ENCODE peak calls at places on chromosomes 13 and 19, in seven cellular contexts. A, P, J, Z, C, R and L are unnamed samples.
A peak's percentile ranks its signal among the peaks of the same experiment; 100 is the strongest.

GRCh38 chr19:33639034-33639681 is 17.4 kb downstream of the CHST8 start:
- DNase-seq in Z (no peak), J (no peak), P (no peak), R (no peak), A (no peak), C (no peak), L (no peak)

GRCh38 chr19:33521480-33522370 is at the start of gene PEPD:
- DNase-seq in C (peak; percentile 76), Z (peak; percentile 71), R (peak; percentile 79), A (peak; percentile 89), P (peak; percentile 96), J (peak; percentile 83), L (peak; percentile 84)

GRCh38 chr19:48997972-48998371 is 4.3 kb downstream of the RUVBL2 start:
- DNase-seq in R (peak; percentile 63), Z (no peak), C (peak; percentile 62), J (peak; percentile 73), P (peak; percentile 74), A (peak; percentile 47), L (no peak)

GRCh38 chr19:35742121-35742724 is at the start of gene IGFLR1:
- DNase-seq in Z (no peak), R (no peak), C (no peak), A (no peak), P (no peak), J (no peak), L (no peak)

GRCh38 chr19:28170066-28170465 is 1042.9 kb downstream of the UQCRFS1 start:
- DNase-seq in A (no peak), J (no peak), Z (no peak), C (no peak), R (no peak), P (no peak), L (no peak)

GRCh38 chr13:42991892-42992584 is at the start of gene EPSTI1:
- DNase-seq in J (no peak), P (peak; percentile 84), C (no peak), A (peak; percentile 77), Z (peak; percentile 55), R (peak; percentile 7), L (no peak)

GRCh38 chr13:62931901-62932883 is 1516.5 kb upstream of the PCDH20 start:
- DNase-seq in Z (peak; percentile 1), J (no peak), P (peak; percentile 48), A (no peak), C (no peak), R (peak; percentile 33), L (no peak)

GRCh38 chr13:110287031-110287828 is 19.7 kb downstream of the COL4A1 start:
- DNase-seq in Z (peak; percentile 68), R (no peak), A (no peak), C (no peak), P (no peak), J (no peak), L (peak; percentile 93)

GRCh38 chr13:27170221-27170520 is 1.4 kb downstream of the USP12 start:
- DNase-seq in R (peak; percentile 63), A (no peak), J (no peak), C (no peak), P (no peak), Z (peak; percentile 78), L (peak; percentile 72)

GRCh38 chr19:23561341-23561740 is 125.7 kb downstream of the ZNF675 start:
- DNase-seq in A (no peak), R (peak; percentile 43), Z (no peak), P (no peak), J (no peak), C (no peak), L (peak; percentile 45)

GRCh38 chr13:71464673-71465072 is 402.3 kb downstream of the DACH1 start:
- DNase-seq in Z (peak; percentile 1), A (peak; percentile 42), R (no peak), C (no peak), J (no peak), P (no peak), L (no peak)

GRCh38 chr13:93002071-93002470 is 224.5 kb upstream of the GPC6 start:
- DNase-seq in A (no peak), Z (peak; percentile 25), P (peak; percentile 4), C (no peak), J (no peak), R (no peak), L (no peak)

GRCh38 chr19:18185538-18185937 is 7.5 kb upstream of the MPV17L2 start:
- DNase-seq in R (no peak), J (no peak), A (no peak), P (no peak), C (no peak), Z (no peak), L (no peak)

GRCh38 chr13:30908416-30908980 is 2.4 kb downstream of the MEDAG start:
- DNase-seq in R (no peak), J (no peak), A (peak; percentile 75), Z (peak; percentile 72), C (no peak), P (peak; percentile 79), L (no peak)

GRCh38 chr13:30905932-30906383 is at the start of gene MEDAG:
- DNase-seq in C (no peak), R (no peak), J (no peak), A (peak; percentile 85), Z (peak; percentile 76), P (peak; percentile 96), L (no peak)

GRCh38 chr13:30904043-30904442 is 2.0 kb upstream of the MEDAG start:
- DNase-seq in P (no peak), R (no peak), Z (no peak), A (no peak), J (no peak), C (no peak), L (no peak)

GRCh38 chr13:30907167-30907761 is 1.2 kb downstream of the MEDAG start:
- DNase-seq in R (no peak), Z (peak; percentile 45), C (no peak), A (peak; percentile 77), P (peak; percentile 75), J (peak; percentile 6), L (no peak)

DNA sequence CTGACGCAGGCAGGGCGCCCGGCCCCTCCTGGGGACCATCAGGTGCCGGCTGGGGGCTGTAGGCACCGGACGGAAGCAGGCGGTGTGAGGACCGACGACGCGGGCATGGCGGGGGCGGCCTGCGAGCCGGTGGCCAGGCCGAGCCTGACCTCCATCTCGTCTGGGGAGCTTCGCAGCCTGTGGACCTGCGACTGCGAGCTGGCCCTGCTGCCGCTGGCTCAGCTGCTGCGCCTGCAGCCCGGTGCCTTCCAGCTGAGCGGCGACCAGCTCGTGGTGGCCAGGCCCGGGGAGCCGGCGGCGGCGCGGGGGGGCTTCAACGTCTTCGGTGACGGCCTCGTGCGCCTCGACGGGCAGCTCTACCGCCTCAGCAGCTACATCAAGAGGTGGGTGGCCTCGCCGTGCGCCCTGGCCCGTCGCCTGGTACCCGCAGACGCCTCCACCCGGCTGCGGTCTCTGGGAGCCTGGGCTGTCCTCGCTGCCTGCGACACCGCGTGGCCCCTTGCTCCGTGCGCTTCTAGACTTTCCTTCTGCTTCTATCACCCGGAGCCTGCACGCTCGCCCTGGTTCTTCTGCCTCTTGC is 430 bp downstream of the MEDAG start:
- DNase-seq in R (no peak), Z (peak; percentile 17), P (peak; percentile 70), A (peak; percentile 48), J (no peak), C (no peak), L (no peak)
- TF ChIP-seq EZH2 in R (no peak), Z (no peak), P (no peak), A (no peak), J (no peak), C (no peak), L (no peak)

GRCh38 chr13:49219647-49220034 is 497 bp upstream of the MLNR start:
- DNase-seq in C (no peak), J (peak; percentile 43), Z (no peak), P (no peak), A (peak; percentile 15), R (no peak), L (no peak)

GRCh38 chr13:49216334-49216733 is 3.8 kb upstream of the MLNR start:
- DNase-seq in C (no peak), Z (no peak), R (no peak), P (no peak), J (no peak), A (no peak), L (no peak)

GRCh38 chr13:49220035-49220855 is at the start of gene MLNR:
- DNase-seq in J (peak; percentile 39), C (no peak), P (peak; percentile 52), Z (peak; percentile 17), A (peak; percentile 14), R (no peak), L (no peak)

GRCh38 chr13:49218493-49219051 is 1.6 kb upstream of the MLNR start:
- DNase-seq in C (no peak), P (peak; percentile 36), R (no peak), Z (no peak), A (no peak), J (no peak), L (no peak)

GRCh38 chr13:49217962-49218492 is 2.1 kb upstream of the MLNR start:
- DNase-seq in C (no peak), A (no peak), R (no peak), P (no peak), J (no peak), Z (no peak), L (no peak)
- TF ChIP-seq EZH2 in C (no peak), A (no peak), R (no peak), P (no peak), J (no peak), Z (no peak), L (no peak)

GRCh38 chr19:7788178-7788932 is 25.3 kb downstream of the CLEC4M start:
- DNase-seq in C (no peak), Z (no peak), J (no peak), P (no peak), R (no peak), A (peak; percentile 23), L (no peak)
- TF ChIP-seq EZH2 in C (no peak), Z (peak; percentile 22), J (no peak), P (no peak), R (no peak), A (peak; percentile 21), L (no peak)

GRCh38 chr19:1286859-1287621 is 1.4 kb downstream of the EFNA2 start:
- DNase-seq in R (no peak), P (no peak), A (no peak), C (no peak), J (no peak), Z (no peak), L (no peak)
- TF ChIP-seq EZH2 in R (no peak), P (peak; percentile 79), A (peak; percentile 68), C (no peak), J (no peak), Z (peak; percentile 51), L (no peak)

GRCh38 chr13:46602531-46602930 is 49.6 kb downstream of the LRCH1 start:
- DNase-seq in J (no peak), C (no peak), Z (no peak), R (no peak), A (no peak), P (no peak), L (no peak)

GRCh38 chr13:46603165-46603603 is 50.2 kb downstream of the LRCH1 start:
- DNase-seq in P (peak; percentile 39), J (peak; percentile 65), A (peak; percentile 23), R (peak; percentile 11), C (no peak), Z (no peak), L (no peak)

GRCh38 chr13:46598820-46599180 is 45.8 kb downstream of the LRCH1 start:
- DNase-seq in P (no peak), Z (no peak), R (no peak), C (no peak), J (no peak), A (no peak), L (no peak)

GRCh38 chr13:46598140-46598819 is 45.3 kb downstream of the LRCH1 start:
- DNase-seq in J (no peak), R (no peak), Z (no peak), C (no peak), P (no peak), A (no peak), L (no peak)

GRCh38 chr13:46600943-46601311 is 48.0 kb downstream of the LRCH1 start:
- DNase-seq in J (no peak), C (no peak), Z (no peak), R (no peak), P (no peak), A (no peak), L (no peak)
- TF ChIP-seq EZH2 in J (no peak), C (no peak), Z (no peak), R (no peak), P (no peak), A (no peak), L (no peak)